ENCODE peak calls at places on chromosome 17, in five cellular contexts. T is CD4-positive, alpha-beta T cell; C is colonic mucosa; M is HS-5; K is Peyer's patch. Q is an unnamed sample.

GRCh38 chr17:8080799-8081219 is 6.7 kb downstream of the ALOX12B start:
- DNase-seq in K (no peak), M (no peak), T (no peak), C (peak), Q (no peak)

GRCh38 chr17:57948555-57949420 is 6.4 kb downstream of the CUEDC1 start:
- DNase-seq in C (no peak), T (no peak), K (no peak), M (peak), Q (peak)

GRCh38 chr17:49361129-49361901 is 735 bp downstream of the ZNF652 start:
- DNase-seq in K (peak), C (peak), M (peak), T (peak), Q (no peak)

GRCh38 chr17:1460233-1460632 is 4.2 kb upstream of the CRK start:
- DNase-seq in K (peak), M (no peak), T (no peak), C (peak), Q (no peak)

GRCh38 chr17:927611-928461 is 51.7 kb downstream of the NXN start:
- DNase-seq in M (peak), T (no peak), C (no peak), K (no peak), Q (peak)

GRCh38 chr17:27339836-27340550 is 46.1 kb downstream of the WSB1 start:
- DNase-seq in T (peak), M (no peak), K (no peak), C (no peak), Q (no peak)

GRCh38 chr17:67212716-67213417 is 32.1 kb downstream of the HELZ start:
- DNase-seq in M (peak), K (no peak), C (no peak), T (no peak), Q (no peak)

GRCh38 chr17:80029235-80029974 is 6.3 kb downstream of the TBC1D16 start:
- DNase-seq in C (peak), K (peak), M (no peak), T (no peak), Q (peak)

GRCh38 chr17:32958418-32958817 is 30.5 kb downstream of the TMEM98 start:
- DNase-seq in C (no peak), K (no peak), T (no peak), M (peak), Q (peak)

GRCh38 chr17:35799942-35800341 is 4.5 kb upstream of the MMP28 start:
- DNase-seq in K (no peak), T (no peak), C (peak), M (no peak), Q (no peak)

GRCh38 chr17:13582776-13583414 is 18.8 kb downstream of the HS3ST3A1 start:
- DNase-seq in M (no peak), T (no peak), C (no peak), K (no peak), Q (no peak)

GRCh38 chr17:82031885-82032627 is 578 bp downstream of the RAC3 start:
- DNase-seq in T (no peak), M (no peak), K (peak), C (peak), Q (no peak)

GRCh38 chr17:17849147-17849820 is 12.5 kb upstream of the SREBF1 start:
- DNase-seq in C (peak), K (peak), T (peak), M (no peak), Q (no peak)

GRCh38 chr17:4497101-4497824 is 1.4 kb upstream of the SPNS2 start:
- DNase-seq in T (no peak), C (no peak), M (peak), K (no peak), Q (no peak)

GRCh38 chr17:29250666-29251065 is 4.0 kb downstream of the CRYBA1 start:
- DNase-seq in K (no peak), M (peak), C (no peak), T (no peak), Q (peak)

GRCh38 chr17:18184143-18185007 is 747 bp downstream of the ALKBH5 start:
- DNase-seq in C (peak), K (peak), M (no peak), T (peak), Q (no peak)

GRCh38 chr17:56918916-56919315 is 5.1 kb upstream of the TRIM25 start:
- DNase-seq in C (no peak), K (no peak), T (no peak), M (peak), Q (no peak)

Q was measured in BJ.